ENCODE peak calls at places on chromosomes 11 and 22, in nine cellular contexts. Z is IMR-90; L is stimulated activated CD4-positive, alpha-beta T cell treated with anti-CD3 and anti-CD28 coated beads, Interleukin-2, amount 100 ng/mL, for 48 hours; N is HTR-8/SVneo; O is HS-27A; F is LoVo; M is colonic mucosa; I is stimulated activated effector memory CD8-positive, alpha-beta T cell treated with anti-CD3 and anti-CD28 coated beads, Interleukin-12 subunit alpha, Interleukin-12 subunit beta, amount 100 ng/mL, for 72 hours; W is AG04450. Y is an unnamed sample.

GRCh38 chr11:86749861-86750401 is 50.4 kb upstream of the PRSS23 start:
- DNase-seq in Z (no peak), L (no peak), N (no peak), O (no peak), F (no peak), M (no peak), I (no peak), W (no peak), Y (no peak)

GRCh38 chr11:20668844-20669832 is at the start of gene NELL1:
- DNase-seq in Z (no peak), L (no peak), N (no peak), O (no peak), F (no peak), M (no peak), I (no peak), W (no peak), Y (no peak)

GRCh38 chr11:75439495-75440120 is 6.6 kb upstream of the KLHL35 start:
- DNase-seq in Z (no peak), L (no peak), N (no peak), O (no peak), F (no peak), M (no peak), I (no peak), W (no peak), Y (no peak)

GRCh38 chr11:18844753-18845367 is 53.3 kb upstream of the PTPN5 start:
- DNase-seq in Z (peak; percentile 33), L (no peak), N (peak; percentile 30), O (no peak), F (peak; percentile 43), M (no peak), I (no peak), W (no peak), Y (peak; percentile 58)

GRCh38 chr11:452203-452744 is 2.2 kb downstream of the PTDSS2 start:
- DNase-seq in Z (no peak), L (no peak), N (no peak), O (no peak), F (no peak), M (no peak), I (no peak), W (no peak), Y (no peak)

GRCh38 chr22:17172172-17172833 is 13.2 kb upstream of the HDHD5 start:
- DNase-seq in Z (no peak), L (no peak), N (no peak), O (no peak), F (no peak), M (no peak), I (no peak), W (no peak), Y (no peak)

GRCh38 chr11:33034983-33035382 is 4.4 kb upstream of the TCP11L1 start:
- DNase-seq in Z (no peak), L (no peak), N (no peak), O (no peak), F (no peak), M (no peak), I (no peak), W (no peak), Y (no peak)

GRCh38 chr11:112724194-112724790 is 236.9 kb upstream of the NCAM1 start:
- DNase-seq in Z (no peak), L (no peak), N (no peak), O (no peak), F (no peak), M (no peak), I (no peak), W (no peak), Y (no peak)

GRCh38 chr22:36865346-36865745 is 4.5 kb downstream of the NCF4 start:
- DNase-seq in Z (no peak), L (no peak), N (no peak), O (no peak), F (no peak), M (no peak), I (no peak), W (no peak), Y (no peak)

GRCh38 chr11:131544591-131544990 is 174.2 kb downstream of the NTM start:
- DNase-seq in Z (no peak), L (no peak), N (no peak), O (no peak), F (no peak), M (no peak), I (no peak), W (no peak), Y (no peak)

GRCh38 chr11:75461136-75461535 is 28.1 kb upstream of the KLHL35 start:
- DNase-seq in Z (no peak), L (no peak), N (no peak), O (no peak), F (no peak), M (no peak), I (no peak), W (no peak), Y (no peak)

GRCh38 chr22:40654522-40655167 is 18.1 kb upstream of the MRTFA start:
- DNase-seq in Z (peak; percentile 83), L (no peak), N (peak; percentile 34), O (no peak), F (no peak), M (no peak), I (no peak), W (no peak), Y (peak; percentile 32)

GRCh38 chr11:118002541-118003019 is 16.4 kb downstream of the IL10RA start:
- DNase-seq in Z (no peak), L (peak; percentile 61), N (no peak), O (no peak), F (no peak), M (peak; percentile 47), I (peak; percentile 57), W (no peak), Y (no peak)

GRCh38 chr11:78417888-78418583 is 416 bp upstream of the GAB2 start:
- DNase-seq in Z (peak; percentile 69), L (peak; percentile 47), N (peak; percentile 85), O (peak; percentile 35), F (peak; percentile 89), M (peak; percentile 79), I (peak; percentile 63), W (no peak), Y (peak; percentile 78)

GRCh38 chr11:76242004-76242779 is 35.9 kb upstream of the WNT11 start:
- DNase-seq in Z (no peak), L (no peak), N (no peak), O (no peak), F (no peak), M (no peak), I (no peak), W (no peak), Y (no peak)

GRCh38 chr22:38240734-38241252 is 32.0 kb downstream of the TMEM184B start:
- DNase-seq in Z (peak; percentile 91), L (no peak), N (peak; percentile 64), O (peak; percentile 62), F (peak; percentile 17), M (peak; percentile 67), I (no peak), W (peak; percentile 56), Y (peak; percentile 75)

GRCh38 chr11:20088368-20089260 is 71.7 kb downstream of the DBX1 start:
- DNase-seq in Z (peak; percentile 37), L (no peak), N (no peak), O (no peak), F (no peak), M (no peak), I (no peak), W (no peak), Y (no peak)

GRCh38 chr22:20887375-20887774 is 28.6 kb downstream of the SNAP29 start:
- DNase-seq in Z (peak; percentile 49), L (no peak), N (no peak), O (no peak), F (no peak), M (no peak), I (no peak), W (no peak), Y (no peak)

GRCh38 chr22:35966314-35967045 is 62.1 kb downstream of the RBFOX2 start:
- DNase-seq in Z (peak; percentile 35), L (no peak), N (no peak), O (no peak), F (no peak), M (no peak), I (no peak), W (no peak), Y (peak; percentile 64)

GRCh38 chr22:20175597-20175900 is 24.7 kb upstream of the CCDC188 start:
- DNase-seq in Z (peak; percentile 24), L (no peak), N (no peak), O (no peak), F (no peak), M (no peak), I (no peak), W (no peak), Y (no peak)

GRCh38 chr22:21942407-21942895 is 10.2 kb downstream of the PPM1F start:
- DNase-seq in Z (peak; percentile 88), L (no peak), N (peak; percentile 58), O (peak; percentile 71), F (peak; percentile 49), M (peak; percentile 44), I (no peak), W (peak; percentile 39), Y (peak; percentile 86)

GRCh38 chr11:85414175-85414574 is 213.0 kb downstream of the DLG2 start:
- DNase-seq in Z (no peak), L (no peak), N (no peak), O (no peak), F (no peak), M (no peak), I (no peak), W (no peak), Y (no peak)

GRCh38 chr22:50170453-50171318 is at the start of gene PANX2:
- DNase-seq in Z (no peak), L (no peak), N (no peak), O (no peak), F (no peak), M (no peak), I (no peak), W (no peak), Y (no peak)

GRCh38 chr11:67372232-67372992 is 986 bp downstream of the CLCF1 start:
- DNase-seq in Z (no peak), L (no peak), N (no peak), O (no peak), F (no peak), M (no peak), I (no peak), W (no peak), Y (no peak)

GRCh38 chr11:89436071-89436470 is 55.1 kb downstream of the NOX4 start:
- DNase-seq in Z (peak; percentile 58), L (no peak), N (peak; percentile 15), O (no peak), F (no peak), M (no peak), I (no peak), W (peak; percentile 7), Y (no peak)

GRCh38 chr11:83680351-83680750 is 394.2 kb upstream of the CCDC90B start:
- DNase-seq in Z (no peak), L (no peak), N (no peak), O (no peak), F (no peak), M (no peak), I (no peak), W (no peak), Y (no peak)

GRCh38 chr11:47179655-47179991 is 2.9 kb upstream of the ARFGAP2 start:
- DNase-seq in Z (peak; percentile 35), L (no peak), N (peak; percentile 47), O (no peak), F (peak; percentile 32), M (no peak), I (no peak), W (no peak), Y (peak; percentile 43)

GRCh38 chr22:50665212-50665611 is 7.4 kb upstream of the SHANK3 start:
- DNase-seq in Z (no peak), L (no peak), N (no peak), O (no peak), F (no peak), M (no peak), I (no peak), W (no peak), Y (no peak)

GRCh38 chr11:70075836-70076235 is 2.3 kb upstream of the ANO1 start:
- DNase-seq in Z (no peak), L (no peak), N (no peak), O (no peak), F (no peak), M (no peak), I (no peak), W (no peak), Y (no peak)

GRCh38 chr11:1352696-1353382 is 36.9 kb upstream of the BRSK2 start:
- DNase-seq in Z (no peak), L (no peak), N (no peak), O (no peak), F (no peak), M (no peak), I (no peak), W (no peak), Y (no peak)

Y was measured in HCEC 1CT.